ENCODE peak calls at places on chromosomes 16 and 17, in four cellular contexts. D is endothelial cell of umbilical vein; Q is CD8-positive, alpha-beta T cell; B is lower lobe of right lung. H is an unnamed sample.

GRCh38 chr16:85573696-85574641 is 39.2 kb upstream of the GSE1 start:
- DNase-seq in D (peak; percentile 82), Q (no peak), B (no peak), H (no peak)

GRCh38 chr17:56831364-56832095 is 2.2 kb downstream of the C17orf67 start:
- DNase-seq in D (no peak), Q (no peak), B (no peak), H (no peak)

GRCh38 chr17:61323696-61324539 is 75.7 kb upstream of the TBX2 start:
- DNase-seq in D (no peak), Q (no peak), B (no peak), H (no peak)

GRCh38 chr17:28030386-28030785 is 12.1 kb upstream of the NLK start:
- DNase-seq in D (no peak), Q (no peak), B (no peak), H (no peak)

GRCh38 chr16:55822280-55822810 is 10.6 kb downstream of the CES1 start:
- DNase-seq in D (no peak), Q (no peak), B (no peak), H (no peak)

GRCh38 chr17:50507871-50508572 is at the start of gene MYCBPAP:
- DNase-seq in D (peak; percentile 75), Q (peak; percentile 74), B (peak; percentile 88), H (peak; percentile 74)

GRCh38 chr17:80968602-80969029 is 23.0 kb upstream of the CHMP6 start:
- DNase-seq in D (no peak), Q (no peak), B (no peak), H (no peak)

GRCh38 chr17:1398900-1399299 is 1.1 kb downstream of the YWHAE start:
- DNase-seq in D (peak; percentile 47), Q (peak; percentile 21), B (no peak), H (no peak)

GRCh38 chr16:81519298-81520150 is 74.9 kb downstream of the CMIP start:
- DNase-seq in D (no peak), Q (no peak), B (no peak), H (no peak)

GRCh38 chr17:41666336-41666680 is 22.4 kb upstream of the EIF1 start:
- DNase-seq in D (peak; percentile 71), Q (peak; percentile 55), B (no peak), H (peak; percentile 59)

GRCh38 chr17:27456681-27457404 is 595 bp downstream of the KSR1 start:
- DNase-seq in D (no peak), Q (peak; percentile 16), B (no peak), H (no peak)

GRCh38 chr16:14629919-14630619 is at the start of gene PARN:
- DNase-seq in D (peak; percentile 98), Q (peak; percentile 99), B (peak; percentile 99), H (peak; percentile 98)

GRCh38 chr17:72189781-72190593 is 69.2 kb downstream of the SOX9 start:
- DNase-seq in D (no peak), Q (no peak), B (no peak), H (no peak)

GRCh38 chr17:76124582-76125390 is 16.3 kb downstream of the FOXJ1 start:
- DNase-seq in D (no peak), Q (no peak), B (peak; percentile 26), H (no peak)

GRCh38 chr16:31016018-31016417 is 5.6 kb upstream of the STX1B start:
- DNase-seq in D (no peak), Q (no peak), B (no peak), H (no peak)

GRCh38 chr17:8041249-8041928 is 2.5 kb downstream of the ALOX15B start:
- DNase-seq in D (peak; percentile 66), Q (peak; percentile 29), B (no peak), H (no peak)

GRCh38 chr16:56234737-56235136 is 43.4 kb downstream of the GNAO1 start:
- DNase-seq in D (no peak), Q (no peak), B (no peak), H (no peak)

GRCh38 chr17:74054249-74054648 is 149.2 kb upstream of the RPL38 start:
- DNase-seq in D (no peak), Q (no peak), B (no peak), H (no peak)

GRCh38 chr16:55001931-55002330 is 71.3 kb downstream of the IRX5 start:
- DNase-seq in D (no peak), Q (no peak), B (no peak), H (no peak)

GRCh38 chr17:44314869-44315661 is 6.7 kb downstream of the RUNDC3A start:
- DNase-seq in D (no peak), Q (peak; percentile 35), B (no peak), H (no peak)

GRCh38 chr16:86925067-86925791 is 346.9 kb downstream of the FOXL1 start:
- DNase-seq in D (peak; percentile 86), Q (no peak), B (no peak), H (no peak)

GRCh38 chr16:31108035-31108793 is at the start of gene BCKDK:
- DNase-seq in D (peak; percentile 65), Q (peak; percentile 58), B (peak; percentile 86), H (peak; percentile 38)

GRCh38 chr16:56961386-56961785 is 364 bp upstream of the CETP start:
- DNase-seq in D (peak; percentile 73), Q (no peak), B (no peak), H (no peak)

GRCh38 chr16:50093607-50094570 is 28.1 kb downstream of the HEATR3 start:
- DNase-seq in D (peak; percentile 48), Q (peak; percentile 7), B (peak; percentile 82), H (peak; percentile 6)

GRCh38 chr17:66406701-66407644 is 104.6 kb downstream of the PRKCA start:
- DNase-seq in D (no peak), Q (no peak), B (no peak), H (no peak)

GRCh38 chr17:20189322-20189721 is 180.2 kb downstream of the SPECC1 start:
- DNase-seq in D (no peak), Q (no peak), B (no peak), H (no peak)

GRCh38 chr16:5607169-5607568 is 509.6 kb upstream of the EEF2KMT start:
- DNase-seq in D (no peak), Q (no peak), B (no peak), H (no peak)
- H3K9me3 ChIP-seq in D (no peaks in the 10 kb centered on the region), Q (no peaks in the 10 kb centered on the region), B (no peaks in the 10 kb centered on the region), H (no peaks in the 10 kb centered on the region)

GRCh38 chr16:10410469-10410868 is 24.6 kb downstream of the ATF7IP2 start:
- DNase-seq in D (no peak), Q (no peak), B (no peak), H (no peak)
- H3K9me3 ChIP-seq in D (no peaks in the 10 kb centered on the region), Q (peaks cover 24% of the 10 kb centered on the region), B (peaks cover 75% of the 10 kb centered on the region), H (peaks cover 12% of the 10 kb centered on the region)

GRCh38 chr17:40151414-40151955 is 11.1 kb downstream of the CASC3 start:
- DNase-seq in D (no peak), Q (no peak), B (no peak), H (no peak)
- H3K9me3 ChIP-seq in D (no peaks in the 10 kb centered on the region), Q (no peaks in the 10 kb centered on the region), B (no peaks in the 10 kb centered on the region), H (no peaks in the 10 kb centered on the region)

GRCh38 chr16:22336581-22336980 is 37.8 kb downstream of the CDR2 start:
- DNase-seq in D (no peak), Q (no peak), B (no peak), H (no peak)
- H3K9me3 ChIP-seq in D (no peaks in the 10 kb centered on the region), Q (peaks cover 5% of the 10 kb centered on the region), B (peaks cover 14% of the 10 kb centered on the region), H (peaks cover 18% of the 10 kb centered on the region)